ENCODE peak calls at places on chromosomes 13 and 19, in five cellular contexts. N, Y, Q, P and G are unnamed samples.

GRCh38 chr19:45154064-45154827 is 6.5 kb downstream of the NKPD1 start:
- DNase-seq in N (no peak), Y (peak), P (no peak), Q (peak), G (no peak)

GRCh38 chr19:5436101-5436947 is 18.9 kb upstream of the ZNRF4 start:
- DNase-seq in Y (peak), Q (peak), P (peak), N (peak), G (peak)

GRCh38 chr19:11252665-11253355 is 9.5 kb downstream of the DOCK6 start:
- DNase-seq in P (no peak), N (no peak), Y (no peak), Q (no peak), G (no peak)

GRCh38 chr19:55486971-55487883 is 1.0 kb upstream of the SSC5D start:
- DNase-seq in Q (peak), N (no peak), Y (peak), P (no peak), G (no peak)

GRCh38 chr19:49921871-49922755 is 6.9 kb upstream of the ATF5 start:
- DNase-seq in N (no peak), Q (peak), P (no peak), Y (peak), G (no peak)

GRCh38 chr13:77067519-77067918 is 40.6 kb upstream of the FBXL3 start:
- DNase-seq in N (no peak), Y (no peak), Q (no peak), P (no peak), G (no peak)

GRCh38 chr13:111342716-111343115 is 22.3 kb downstream of the TEX29 start:
- DNase-seq in Q (no peak), N (no peak), P (no peak), Y (no peak), G (peak)

GRCh38 chr13:22193070-22193469 is 522.2 kb downstream of the FGF9 start:
- DNase-seq in Q (no peak), Y (no peak), N (no peak), P (no peak), G (no peak)

GRCh38 chr19:34325961-34326360 is 39.0 kb upstream of the GPI start:
- DNase-seq in P (no peak), N (no peak), Q (peak), Y (no peak), G (no peak)

GRCh38 chr13:110280996-110281688 is 25.8 kb downstream of the COL4A1 start:
- DNase-seq in N (no peak), Q (no peak), P (no peak), Y (no peak), G (no peak)

GRCh38 chr19:34555447-34555846 is 73.9 kb downstream of the WTIP start:
- DNase-seq in N (no peak), Q (no peak), Y (no peak), P (no peak), G (peak)

GRCh38 chr13:94303644-94304174 is 175.8 kb downstream of the DCT start:
- DNase-seq in Q (no peak), Y (peak), N (no peak), P (no peak), G (no peak)

GRCh38 chr13:100533588-100534041 is 55.0 kb downstream of the GGACT start:
- DNase-seq in Q (no peak), N (no peak), P (no peak), Y (no peak), G (no peak)

GRCh38 chr13:30340367-30341184 is 33.2 kb upstream of the KATNAL1 start:
- DNase-seq in Y (peak), Q (peak), P (no peak), N (no peak), G (no peak)

GRCh38 chr13:23953860-23954512 is 56.7 kb upstream of the C1QTNF9B start:
- DNase-seq in Y (no peak), Q (no peak), N (no peak), P (no peak), G (no peak)

GRCh38 chr19:35995655-35995993 is 636 bp downstream of the SDHAF1 start:
- DNase-seq in Y (peak), Q (peak), N (no peak), P (no peak), G (peak)

GRCh38 chr19:37991841-37992248 is 84.8 kb downstream of the SIPA1L3 start:
- DNase-seq in P (no peak), Q (no peak), Y (no peak), N (no peak), G (no peak)

GRCh38 chr19:4744451-4745170 is 21.0 kb upstream of the DPP9 start:
- DNase-seq in P (no peak), N (no peak), Y (peak), Q (peak), G (no peak)

GRCh38 chr13:113855012-113855921 is 8.6 kb downstream of the GAS6 start:
- DNase-seq in N (no peak), Y (no peak), Q (no peak), P (no peak), G (peak)

GRCh38 chr13:113598481-113598880 is 13.9 kb downstream of the TFDP1 start:
- DNase-seq in Y (no peak), Q (no peak), N (no peak), P (no peak), G (peak)

GRCh38 chr19:685457-685931 is 9.3 kb downstream of the FSTL3 start:
- DNase-seq in N (no peak), Y (no peak), P (no peak), Q (no peak), G (no peak)

GRCh38 chr19:6849876-6850275 is 37.5 kb upstream of the ADGRE1 start:
- DNase-seq in N (no peak), Q (no peak), P (no peak), Y (no peak), G (no peak)

GRCh38 chr19:5155586-5156210 is 184.9 kb downstream of the PTPRS start:
- DNase-seq in N (no peak), Y (no peak), Q (no peak), P (no peak), G (no peak)

GRCh38 chr13:48645845-48646244 is 7.9 kb upstream of the CYSLTR2 start:
- DNase-seq in Y (no peak), P (no peak), Q (no peak), N (no peak), G (no peak)

GRCh38 chr19:18830488-18830887 is 1.3 kb upstream of the UPF1 start:
- DNase-seq in N (no peak), Y (no peak), Q (no peak), P (no peak), G (no peak)

GRCh38 chr19:39031368-39032163 is 783 bp downstream of the FBXO27 start:
- DNase-seq in Y (peak), P (peak), N (peak), Q (no peak), G (peak)

GRCh38 chr19:30360378-30361106 is 11.6 kb upstream of the ZNF536 start:
- DNase-seq in Y (no peak), N (no peak), P (no peak), Q (no peak), G (no peak)

GRCh38 chr13:25088562-25089221 is 7.2 kb upstream of the PABPC3 start:
- DNase-seq in P (no peak), Q (no peak), Y (no peak), N (no peak), G (no peak)

GRCh38 chr19:30686911-30687566 is 314.9 kb downstream of the ZNF536 start:
- DNase-seq in Y (no peak), N (no peak), Q (no peak), P (no peak), G (no peak)

GRCh38 chr19:31235806-31236205 is 113.4 kb downstream of the TSHZ3 start:
- DNase-seq in P (no peak), Q (no peak), Y (no peak), N (no peak), G (no peak)

GRCh38 chr19:19329199-19329598 is 8.6 kb downstream of the MAU2 start:
- DNase-seq in Q (no peak), Y (no peak), N (no peak), P (no peak), G (no peak)

GRCh38 chr19:15154002-15154612 is 46.7 kb downstream of the NOTCH3 start:
- DNase-seq in P (no peak), N (no peak), Q (peak), Y (peak), G (peak)

GRCh38 chr13:113765241-113765910 is 6.3 kb downstream of the TMEM255B start:
- DNase-seq in P (no peak), Y (no peak), N (no peak), Q (no peak), G (no peak)

GRCh38 chr19:13604902-13605586 is 98.8 kb upstream of the CACNA1A start:
- DNase-seq in N (no peak), Q (no peak), Y (no peak), P (no peak), G (no peak)

GRCh38 chr19:51809787-51810186 is 14.8 kb downstream of the FPR3 start:
- DNase-seq in Q (no peak), N (no peak), Y (no peak), P (no peak), G (no peak)
- H4K91ac ChIP-seq in Q (no peak), N (no peak), Y (no peak), P (no peak), G (no peak)

GRCh38 chr13:60758637-60759036 is 361.6 kb downstream of the TDRD3 start:
- DNase-seq in P (no peak), Y (no peak), N (no peak), Q (no peak), G (no peak)
- H2BK15ac ChIP-seq in P (no peak), Y (no peak), N (no peak), Q (no peak), G (no peak)

DNA sequence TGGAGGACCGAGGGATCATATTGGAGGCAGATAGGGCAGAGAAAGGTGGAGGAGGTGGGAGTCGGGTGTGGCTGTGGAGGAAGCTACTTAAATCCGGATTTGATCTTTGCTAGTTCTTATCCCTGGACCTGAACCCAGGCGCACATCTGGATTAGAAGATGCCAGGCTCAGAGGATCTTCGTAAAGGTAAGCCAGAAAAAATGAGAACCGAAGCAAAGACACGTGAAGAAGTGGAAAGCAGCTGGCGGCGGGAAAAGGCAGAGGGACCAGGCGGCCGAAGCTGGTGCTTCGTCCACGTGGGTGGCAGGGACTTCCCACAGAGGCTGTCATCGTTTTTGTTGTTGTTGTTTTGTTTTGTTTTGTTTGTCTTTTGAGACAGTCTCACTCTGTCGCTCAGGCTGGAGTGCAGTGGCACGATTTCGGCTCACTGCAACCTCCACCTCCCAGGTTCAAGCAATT is at the start of gene DPRX:
- DNase-seq in Q (no peak), P (no peak), N (no peak), Y (no peak), G (no peak)
- H4K91ac ChIP-seq in Q (no peak), P (peak), N (no peak), Y (no peak), G (no peak)

GRCh38 chr13:63161219-63161618 is 1745.6 kb upstream of the PCDH20 start:
- DNase-seq in P (no peak), Q (peak), Y (no peak), N (no peak), G (no peak)

GRCh38 chr13:63156816-63157215 is 1741.2 kb upstream of the PCDH20 start:
- DNase-seq in Y (no peak), N (no peak), P (no peak), Q (no peak), G (no peak)
- H2BK15ac ChIP-seq in Y (no peak), N (no peak), P (no peak), Q (no peak), G (no peak)

GRCh38 chr13:95710313-95710712 is 33.4 kb downstream of the DNAJC3 start:
- DNase-seq in P (no peak), Q (peak), Y (peak), N (no peak), G (no peak)

GRCh38 chr13:95709101-95709500 is 32.2 kb downstream of the DNAJC3 start:
- DNase-seq in Y (no peak), N (no peak), Q (no peak), P (no peak), G (no peak)

GRCh38 chr13:95714142-95714832 is 37.3 kb downstream of the DNAJC3 start:
- DNase-seq in Y (peak), Q (peak), P (no peak), N (no peak), G (no peak)

GRCh38 chr13:95716231-95716630 is 39.3 kb downstream of the DNAJC3 start:
- DNase-seq in P (no peak), N (no peak), Q (no peak), Y (no peak), G (peak)

GRCh38 chr13:95713651-95714050 is 36.7 kb downstream of the DNAJC3 start:
- DNase-seq in Q (peak), N (no peak), Y (peak), P (no peak), G (no peak)
- H4K91ac ChIP-seq in Q (no peak), N (no peak), Y (no peak), P (no peak), G (no peak)

GRCh38 chr13:44399045-44399444 is 25.4 kb downstream of the SERP2 start:
- DNase-seq in N (no peak), Y (no peak), P (no peak), Q (no peak), G (no peak)

GRCh38 chr13:44396295-44396962 is 22.8 kb downstream of the SERP2 start:
- DNase-seq in N (no peak), Q (no peak), Y (peak), P (no peak), G (no peak)

GRCh38 chr13:44396963-44397580 is 23.4 kb downstream of the SERP2 start:
- DNase-seq in Y (peak), Q (peak), P (no peak), N (peak), G (no peak)

GRCh38 chr13:44397766-44398223 is 24.2 kb downstream of the SERP2 start:
- DNase-seq in P (no peak), Q (peak), Y (peak), N (no peak), G (no peak)

DNA sequence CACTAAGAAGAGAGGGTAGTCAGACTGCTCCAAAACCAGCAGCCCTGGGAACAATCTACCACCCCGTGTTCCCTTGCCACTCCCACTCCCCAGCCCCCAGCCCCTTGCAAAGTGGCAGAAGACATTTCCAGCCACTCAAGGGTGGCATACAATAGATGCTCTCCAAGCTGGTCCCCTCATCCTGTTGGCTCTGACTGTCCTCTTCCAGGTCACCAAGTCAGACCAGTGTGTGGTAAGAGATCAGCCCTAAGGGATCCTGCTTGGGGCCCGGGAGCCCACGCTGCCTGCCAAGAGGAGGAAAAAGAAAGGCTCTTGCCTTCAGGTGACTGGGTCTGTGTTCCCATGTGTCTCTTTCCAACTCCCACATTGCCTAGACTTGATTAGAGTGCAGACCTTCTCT is 25.0 kb downstream of the SERP2 start:
- DNase-seq in N (no peak), Y (no peak), Q (no peak), P (no peak), G (no peak)
- H2BK15ac ChIP-seq in N (no peak), Y (peak), Q (no peak), P (no peak), G (no peak)

GRCh38 chr13:33723365-33723764 is 94.6 kb upstream of the RFC3 start:
- DNase-seq in Q (no peak), P (no peak), Y (peak), N (no peak), G (no peak)
- H4K91ac ChIP-seq in Q (no peak), P (no peak), Y (no peak), N (no peak), G (no peak)

GRCh38 chr13:32537580-32538233 is 888 bp downstream of the N4BP2L2 start:
- DNase-seq in N (no peak), Q (no peak), Y (no peak), P (no peak), G (peak)

GRCh38 chr13:32538234-32538620 is 368 bp downstream of the N4BP2L2 start:
- DNase-seq in Y (peak), P (no peak), Q (peak), N (no peak), G (no peak)

GRCh38 chr13:32535748-32536147 is 2.8 kb downstream of the N4BP2L2 start:
- DNase-seq in P (no peak), N (no peak), Q (no peak), Y (no peak), G (no peak)

GRCh38 chr13:32535140-32535539 is 3.5 kb downstream of the N4BP2L2 start:
- DNase-seq in Q (peak), N (no peak), P (no peak), Y (peak), G (no peak)

GRCh38 chr13:32538621-32539246 is at the start of gene N4BP2L2:
- DNase-seq in Q (peak), Y (peak), N (peak), P (peak), G (peak)
- H2BK15ac ChIP-seq in Q (peak), Y (peak), N (no peak), P (no peak), G (no peak)